ENCODE peak calls at places on chromosomes 13 and 19, in ten cellular contexts. W, A, R, L, H, O, B, N, S and Q are unnamed samples.

GRCh38 chr19:5480427-5480836 is 25.2 kb downstream of the ZNRF4 start:
- DNase-seq in W (no peak), A (no peak), R (no peak), L (peak; percentile 48), H (no peak), O (no peak), B (peak; percentile 54), N (peak; percentile 69), S (peak; percentile 19), Q (no peak)

GRCh38 chr13:108326318-108326717 is 56.8 kb downstream of the TNFSF13B start:
- DNase-seq in W (no peak), A (no peak), R (no peak), L (peak; percentile 85), H (no peak), O (no peak), B (no peak), N (no peak), S (no peak), Q (no peak)

GRCh38 chr19:45320997-45321775 is 1.5 kb downstream of the CKM start:
- DNase-seq in W (no peak), A (no peak), R (no peak), L (no peak), H (no peak), O (no peak), B (no peak), N (no peak), S (no peak), Q (no peak)

GRCh38 chr13:77536358-77536757 is 852 bp downstream of the SCEL start:
- DNase-seq in W (no peak), A (no peak), R (no peak), L (no peak), H (no peak), O (no peak), B (no peak), N (no peak), S (no peak), Q (no peak)

GRCh38 chr19:3041302-3041701 is 12.2 kb upstream of the TLE2 start:
- DNase-seq in W (no peak), A (no peak), R (no peak), L (no peak), H (no peak), O (no peak), B (no peak), N (no peak), S (no peak), Q (no peak)

GRCh38 chr13:113488283-113488682 is 2.2 kb downstream of the DCUN1D2 start:
- DNase-seq in W (no peak), A (no peak), R (no peak), L (peak; percentile 33), H (no peak), O (no peak), B (no peak), N (no peak), S (no peak), Q (no peak)

GRCh38 chr19:36215276-36216171 is 618 bp downstream of the ZNF146 start:
- DNase-seq in W (no peak), A (no peak), R (no peak), L (peak; percentile 25), H (no peak), O (peak; percentile 62), B (peak; percentile 61), N (no peak), S (peak; percentile 30), Q (peak; percentile 11)

GRCh38 chr13:100588350-100589177 is at the start of gene GGACT:
- DNase-seq in W (peak; percentile 64), A (peak; percentile 46), R (peak; percentile 21), L (peak; percentile 79), H (peak; percentile 90), O (peak; percentile 37), B (peak; percentile 73), N (peak; percentile 81), S (peak; percentile 56), Q (peak; percentile 72)

GRCh38 chr13:51811046-51811445 is 7.1 kb upstream of the DHRS12 start:
- DNase-seq in W (no peak), A (no peak), R (no peak), L (no peak), H (no peak), O (no peak), B (no peak), N (no peak), S (no peak), Q (no peak)

GRCh38 chr19:679418-680286 is 3.5 kb downstream of the FSTL3 start:
- DNase-seq in W (peak; percentile 78), A (peak; percentile 55), R (no peak), L (peak; percentile 66), H (peak; percentile 84), O (peak; percentile 80), B (peak; percentile 78), N (peak; percentile 78), S (peak; percentile 80), Q (peak; percentile 44)

GRCh38 chr13:109144693-109145437 is 515.5 kb downstream of the MYO16 start:
- DNase-seq in W (no peak), A (no peak), R (no peak), L (no peak), H (no peak), O (no peak), B (no peak), N (no peak), S (no peak), Q (no peak)

GRCh38 chr13:90618133-90618532 is 729.4 kb upstream of the MIR17HG start:
- DNase-seq in W (no peak), A (no peak), R (no peak), L (no peak), H (no peak), O (no peak), B (peak; percentile 9), N (no peak), S (no peak), Q (no peak)

GRCh38 chr13:78608254-78608704 is 4.9 kb upstream of the POU4F1 start:
- DNase-seq in W (no peak), A (no peak), R (no peak), L (no peak), H (no peak), O (no peak), B (no peak), N (no peak), S (no peak), Q (no peak)

GRCh38 chr19:14006766-14007562 is 844 bp upstream of the RFX1 start:
- DNase-seq in W (no peak), A (no peak), R (no peak), L (no peak), H (peak; percentile 93), O (no peak), B (no peak), N (peak; percentile 68), S (peak; percentile 87), Q (no peak)

DNA sequence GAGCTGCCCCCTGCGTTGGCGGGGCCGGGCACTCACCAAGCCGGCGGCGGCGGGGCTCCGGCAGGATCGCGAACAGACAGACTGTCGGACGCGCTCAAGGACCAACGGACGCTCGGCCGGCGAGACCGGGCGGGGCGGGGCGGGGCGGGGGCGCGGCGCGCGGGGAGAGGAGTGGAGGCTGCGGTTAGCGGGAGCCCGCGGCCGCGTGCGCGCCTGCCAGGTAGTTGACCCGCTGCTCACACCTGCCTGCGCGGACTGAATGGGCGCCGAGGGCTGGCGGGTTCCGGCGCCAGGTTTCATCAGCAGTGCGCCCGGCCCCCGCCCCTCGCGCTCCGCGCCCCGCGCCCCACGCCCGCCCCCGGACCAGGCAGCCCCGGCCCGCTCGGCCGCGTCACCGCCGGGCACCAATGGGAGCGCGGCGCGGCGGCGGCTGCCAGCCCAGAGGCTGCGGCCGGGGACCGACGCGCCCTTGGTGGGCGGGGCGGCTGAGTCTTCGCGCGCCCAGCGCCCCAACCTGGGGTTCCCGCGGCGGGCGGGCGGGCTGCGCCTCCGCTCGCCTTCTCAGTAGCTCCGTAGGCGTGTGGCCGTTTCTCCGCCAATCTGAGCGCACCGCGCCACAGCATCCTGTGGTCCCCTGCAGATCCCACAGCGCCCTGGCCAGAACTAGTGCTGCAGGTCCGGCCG is at the start of gene SLC7A1:
- DNase-seq in W (peak; percentile 54), A (peak; percentile 67), R (peak; percentile 67), L (peak; percentile 95), H (peak; percentile 87), O (peak; percentile 80), B (peak; percentile 73), N (peak; percentile 69), S (peak; percentile 76), Q (peak; percentile 82)
- TF ChIP-seq POLR2A in W (no peak), A (peak; percentile 42), R (no peak), L (peak; percentile 48), H (no peak), O (peak; percentile 43), B (no peak), N (peak; percentile 33), S (no peak), Q (peak; percentile 60)

DNA sequence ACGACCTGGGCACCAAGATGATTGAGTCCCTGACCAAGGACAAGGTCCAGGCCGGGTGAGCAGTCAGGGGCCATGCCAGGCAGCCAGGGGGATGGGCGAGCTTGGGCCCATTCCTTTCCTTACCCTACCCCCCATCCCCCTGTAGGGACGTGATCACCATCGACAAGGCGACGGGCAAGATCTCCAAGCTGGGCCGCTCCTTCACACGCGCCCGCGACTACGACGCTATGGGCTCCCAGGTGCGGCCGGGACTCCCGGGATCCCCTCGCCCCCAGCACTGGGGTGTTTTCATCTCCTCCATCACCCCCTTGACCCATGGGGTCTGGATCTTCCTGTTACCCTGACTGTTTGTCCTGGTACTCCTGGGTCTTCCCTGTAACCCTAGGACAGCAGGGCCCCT is 7.1 kb downstream of the LHB start:
- DNase-seq in W (no peak), A (no peak), R (no peak), L (no peak), H (no peak), O (no peak), B (no peak), N (no peak), S (no peak), Q (no peak)
- TF ChIP-seq POLR2A in W (no peak), A (no peak), R (no peak), L (no peak), H (no peak), O (no peak), B (no peak), N (no peak), S (no peak), Q (no peak)

GRCh38 chr19:11538232-11539036 is at the start of gene CNN1:
- DNase-seq in W (peak; percentile 86), A (peak; percentile 97), R (peak; percentile 93), L (peak; percentile 30), H (peak; percentile 73), O (peak; percentile 90), B (no peak), N (no peak), S (peak; percentile 33), Q (peak; percentile 11)
- TF ChIP-seq POLR2A in W (peak; percentile 88), A (peak; percentile 95), R (peak; percentile 34), L (no peak), H (peak; percentile 61), O (peak; percentile 95), B (no peak), N (no peak), S (no peak), Q (no peak)

DNA sequence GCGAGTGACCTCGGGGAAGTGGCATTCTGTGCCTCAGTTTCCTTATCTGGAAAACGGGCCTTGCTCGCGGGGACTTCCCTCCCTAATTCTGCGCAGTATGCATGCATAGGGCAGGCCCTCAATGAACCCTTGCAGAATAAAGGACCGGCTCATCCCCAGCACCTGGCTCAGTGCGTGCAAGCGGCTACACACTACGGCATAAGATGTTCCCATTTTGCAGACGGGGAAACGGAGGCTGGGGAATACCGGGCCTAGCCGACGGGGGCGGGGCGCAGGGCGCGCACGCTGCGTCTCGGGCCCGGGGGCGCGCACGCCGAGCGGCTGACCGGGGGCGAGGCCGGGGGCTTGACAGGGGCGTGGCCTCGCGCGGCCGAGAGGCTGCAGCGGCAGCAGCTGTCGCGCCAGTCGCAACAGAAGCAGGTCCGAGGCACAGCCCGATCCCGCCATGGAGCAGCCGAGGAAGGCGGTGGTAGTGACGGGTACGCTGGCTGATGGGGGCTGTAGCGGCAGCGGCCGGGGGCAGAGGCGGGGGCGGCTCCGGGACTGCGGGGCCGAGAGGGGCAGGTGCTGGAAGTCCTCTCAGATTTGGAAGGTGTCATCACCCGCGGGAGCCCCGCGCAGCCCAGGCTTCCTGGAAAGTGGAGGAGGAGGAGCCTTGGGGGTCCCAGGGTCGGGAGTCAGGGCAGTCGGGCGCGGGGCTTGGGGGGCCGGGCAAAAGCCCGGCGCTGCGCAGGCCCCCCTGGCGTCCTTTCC is at the start of gene PGPEP1:
- DNase-seq in W (peak; percentile 66), A (peak; percentile 52), R (no peak), L (peak; percentile 71), H (peak; percentile 89), O (peak; percentile 41), B (peak; percentile 38), N (peak; percentile 68), S (peak; percentile 63), Q (peak; percentile 71)
- TF ChIP-seq POLR2A in W (peak; percentile 39), A (peak; percentile 65), R (no peak), L (peak; percentile 51), H (peak; percentile 48), O (no peak), B (no peak), N (peak; percentile 76), S (peak; percentile 26), Q (no peak)